ENCODE peak calls at places on chromosome 9, in ten cellular contexts. One of them, this sample, is unnamed.

GRCh38 chr9:136160321-136160938 is 41.8 kb upstream of the TMEM250 start:
- DNase-seq in PC-9: no peak
- DNase-seq in mesenchymal stem cell: no peak
- DNase-seq in heart right ventricle: no peak
- DNase-seq in pancreas: no peak
- DNase-seq in astrocyte: no peak
- DNase-seq in coronary artery: no peak
- DNase-seq in choroid plexus epithelial cell: no peak
- DNase-seq in ovary: no peak
- DNase-seq in IMR-90: no peak
- DNase-seq in this sample: no peak

GRCh38 chr9:111743275-111743674 is 51.5 kb downstream of the SHOC1 start:
- DNase-seq in PC-9: peak; percentile 91
- DNase-seq in mesenchymal stem cell: peak; percentile 65
- DNase-seq in heart right ventricle: no peak
- DNase-seq in pancreas: no peak
- DNase-seq in astrocyte: peak; percentile 73
- DNase-seq in coronary artery: no peak
- DNase-seq in choroid plexus epithelial cell: peak; percentile 71
- DNase-seq in ovary: no peak
- DNase-seq in IMR-90: peak; percentile 86
- DNase-seq in this sample: no peak

GRCh38 chr9:133184971-133185370 is 21.3 kb upstream of the GBGT1 start:
- DNase-seq in PC-9: peak; percentile 65
- DNase-seq in mesenchymal stem cell: peak; percentile 82
- DNase-seq in heart right ventricle: peak; percentile 68
- DNase-seq in pancreas: peak; percentile 42
- DNase-seq in astrocyte: peak; percentile 63
- DNase-seq in coronary artery: no peak
- DNase-seq in choroid plexus epithelial cell: peak; percentile 90
- DNase-seq in ovary: peak; percentile 58
- DNase-seq in IMR-90: peak; percentile 62
- DNase-seq in this sample: peak; percentile 38

GRCh38 chr9:30932226-30932625 is 1452.2 kb upstream of the ACO1 start:
- DNase-seq in PC-9: no peak
- DNase-seq in mesenchymal stem cell: no peak
- DNase-seq in heart right ventricle: no peak
- DNase-seq in pancreas: no peak
- DNase-seq in astrocyte: peak; percentile 1
- DNase-seq in coronary artery: no peak
- DNase-seq in choroid plexus epithelial cell: no peak
- DNase-seq in ovary: no peak
- DNase-seq in IMR-90: no peak
- DNase-seq in this sample: no peak

GRCh38 chr9:110468950-110469349 is 110.6 kb downstream of the SVEP1 start:
- DNase-seq in PC-9: no peak
- DNase-seq in mesenchymal stem cell: no peak
- DNase-seq in heart right ventricle: no peak
- DNase-seq in pancreas: no peak
- DNase-seq in astrocyte: no peak
- DNase-seq in coronary artery: no peak
- DNase-seq in choroid plexus epithelial cell: no peak
- DNase-seq in ovary: no peak
- DNase-seq in IMR-90: no peak
- DNase-seq in this sample: no peak

GRCh38 chr9:135513351-135513846 is 7.8 kb upstream of the LCN1 start:
- DNase-seq in PC-9: no peak
- DNase-seq in mesenchymal stem cell: no peak
- DNase-seq in heart right ventricle: no peak
- DNase-seq in pancreas: no peak
- DNase-seq in astrocyte: no peak
- DNase-seq in coronary artery: peak; percentile 56
- DNase-seq in choroid plexus epithelial cell: no peak
- DNase-seq in ovary: no peak
- DNase-seq in IMR-90: no peak
- DNase-seq in this sample: no peak

GRCh38 chr9:20898885-20899554 is 132.4 kb downstream of the HACD4 start:
- DNase-seq in PC-9: no peak
- DNase-seq in mesenchymal stem cell: peak; percentile 9
- DNase-seq in heart right ventricle: no peak
- DNase-seq in pancreas: no peak
- DNase-seq in astrocyte: peak; percentile 44
- DNase-seq in coronary artery: no peak
- DNase-seq in choroid plexus epithelial cell: peak; percentile 39
- DNase-seq in ovary: no peak
- DNase-seq in IMR-90: peak; percentile 16
- DNase-seq in this sample: no peak

GRCh38 chr9:71911908-71912325 is 478 bp downstream of the C9orf85 start:
- DNase-seq in PC-9: no peak
- DNase-seq in mesenchymal stem cell: no peak
- DNase-seq in heart right ventricle: no peak
- DNase-seq in pancreas: no peak
- DNase-seq in astrocyte: peak; percentile 64
- DNase-seq in coronary artery: no peak
- DNase-seq in choroid plexus epithelial cell: peak; percentile 77
- DNase-seq in ovary: no peak
- DNase-seq in IMR-90: peak; percentile 28
- DNase-seq in this sample: peak; percentile 33

GRCh38 chr9:109780453-109781033 is 545 bp downstream of the PALM2AKAP2 start:
- DNase-seq in PC-9: no peak
- DNase-seq in mesenchymal stem cell: peak; percentile 63
- DNase-seq in heart right ventricle: no peak
- DNase-seq in pancreas: no peak
- DNase-seq in astrocyte: peak; percentile 26
- DNase-seq in coronary artery: no peak
- DNase-seq in choroid plexus epithelial cell: peak; percentile 15
- DNase-seq in ovary: no peak
- DNase-seq in IMR-90: no peak
- DNase-seq in this sample: no peak

GRCh38 chr9:91894023-91894422 is 56.0 kb downstream of the ROR2 start:
- DNase-seq in PC-9: no peak
- DNase-seq in mesenchymal stem cell: no peak
- DNase-seq in heart right ventricle: no peak
- DNase-seq in pancreas: no peak
- DNase-seq in astrocyte: no peak
- DNase-seq in coronary artery: no peak
- DNase-seq in choroid plexus epithelial cell: no peak
- DNase-seq in ovary: no peak
- DNase-seq in IMR-90: no peak
- DNase-seq in this sample: no peak

GRCh38 chr9:133714606-133715294 is 23.4 kb downstream of the SARDH start:
- DNase-seq in PC-9: no peak
- DNase-seq in mesenchymal stem cell: peak; percentile 95
- DNase-seq in heart right ventricle: no peak
- DNase-seq in pancreas: no peak
- DNase-seq in astrocyte: peak; percentile 74
- DNase-seq in coronary artery: no peak
- DNase-seq in choroid plexus epithelial cell: peak; percentile 91
- DNase-seq in ovary: peak; percentile 85
- DNase-seq in IMR-90: peak; percentile 84
- DNase-seq in this sample: no peak

GRCh38 chr9:114746591-114746990 is 59.2 kb downstream of the TNFSF15 start:
- DNase-seq in PC-9: no peak
- DNase-seq in mesenchymal stem cell: no peak
- DNase-seq in heart right ventricle: no peak
- DNase-seq in pancreas: no peak
- DNase-seq in astrocyte: no peak
- DNase-seq in coronary artery: no peak
- DNase-seq in choroid plexus epithelial cell: no peak
- DNase-seq in ovary: no peak
- DNase-seq in IMR-90: no peak
- DNase-seq in this sample: peak; percentile 30

GRCh38 chr9:89888677-89889076 is 283.9 kb downstream of the GADD45G start:
- DNase-seq in PC-9: no peak
- DNase-seq in mesenchymal stem cell: no peak
- DNase-seq in heart right ventricle: no peak
- DNase-seq in pancreas: no peak
- DNase-seq in astrocyte: no peak
- DNase-seq in coronary artery: no peak
- DNase-seq in choroid plexus epithelial cell: no peak
- DNase-seq in ovary: no peak
- DNase-seq in IMR-90: no peak
- DNase-seq in this sample: no peak

DNA sequence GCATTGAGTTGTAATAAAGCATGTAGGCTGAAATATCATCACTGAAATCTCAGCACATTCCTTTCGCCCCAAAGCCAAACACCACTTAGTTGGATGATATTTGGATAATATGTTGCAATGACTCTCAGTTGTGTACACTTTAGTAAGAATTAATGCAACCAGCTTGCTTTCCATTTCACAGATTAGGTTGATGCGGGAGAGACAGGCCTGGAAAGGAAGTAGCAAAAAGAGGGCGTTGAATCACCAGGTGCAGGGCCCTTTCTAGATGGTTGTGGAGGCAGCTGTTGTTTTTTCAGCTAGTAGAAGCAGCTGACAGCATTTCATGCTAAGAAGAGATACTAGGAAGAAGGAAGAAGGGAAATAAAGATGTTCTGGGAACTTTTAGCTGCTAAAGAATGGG is 30.9 kb downstream of the DMRT3 start:
- DNase-seq in PC-9: no peak
- DNase-seq in mesenchymal stem cell: no peak
- DNase-seq in heart right ventricle: no peak
- DNase-seq in pancreas: no peak
- DNase-seq in astrocyte: no peak
- DNase-seq in coronary artery: no peak
- DNase-seq in choroid plexus epithelial cell: no peak
- DNase-seq in ovary: no peak
- DNase-seq in IMR-90: no peak
- DNase-seq in this sample: no peak
- H3K4me3 ChIP-seq in PC-9: no peak overlapping the region
- H3K4me3 ChIP-seq in mesenchymal stem cell: no peak overlapping the region
- H3K4me3 ChIP-seq in heart right ventricle: no peak overlapping the region
- H3K4me3 ChIP-seq in pancreas: no peak overlapping the region
- H3K4me3 ChIP-seq in astrocyte: no peak overlapping the region
- H3K4me3 ChIP-seq in coronary artery: no peak overlapping the region
- H3K4me3 ChIP-seq in choroid plexus epithelial cell: no peak overlapping the region
- H3K4me3 ChIP-seq in ovary: no peak overlapping the region
- H3K4me3 ChIP-seq in IMR-90: no peak overlapping the region
- H3K4me3 ChIP-seq in this sample: no peak overlapping the region

GRCh38 chr9:14910178-14910805 is at the start of gene FREM1:
- DNase-seq in PC-9: no peak
- DNase-seq in mesenchymal stem cell: peak; percentile 65
- DNase-seq in heart right ventricle: peak; percentile 25
- DNase-seq in pancreas: peak; percentile 24
- DNase-seq in astrocyte: no peak
- DNase-seq in coronary artery: peak; percentile 74
- DNase-seq in choroid plexus epithelial cell: peak; percentile 27
- DNase-seq in ovary: peak; percentile 23
- DNase-seq in IMR-90: no peak
- DNase-seq in this sample: no peak
- H3K4me3 ChIP-seq in PC-9: no peak within 1 kb of the TSS
- H3K4me3 ChIP-seq in mesenchymal stem cell: no peak within 1 kb of the TSS
- H3K4me3 ChIP-seq in heart right ventricle: peak within 1 kb of the TSS; percentile 43
- H3K4me3 ChIP-seq in pancreas: peak within 1 kb of the TSS; percentile 33
- H3K4me3 ChIP-seq in astrocyte: no peak within 1 kb of the TSS
- H3K4me3 ChIP-seq in coronary artery: peak within 1 kb of the TSS; percentile 71
- H3K4me3 ChIP-seq in choroid plexus epithelial cell: peak within 1 kb of the TSS; percentile 29
- H3K4me3 ChIP-seq in ovary: peak within 1 kb of the TSS; percentile 43
- H3K4me3 ChIP-seq in IMR-90: no peak within 1 kb of the TSS
- H3K4me3 ChIP-seq in this sample: no peak within 1 kb of the TSS

GRCh38 chr9:131762356-131762932 is 22.6 kb upstream of the RAPGEF1 start:
- DNase-seq in PC-9: no peak
- DNase-seq in mesenchymal stem cell: peak; percentile 61
- DNase-seq in heart right ventricle: peak; percentile 53
- DNase-seq in pancreas: peak; percentile 80
- DNase-seq in astrocyte: no peak
- DNase-seq in coronary artery: no peak
- DNase-seq in choroid plexus epithelial cell: peak; percentile 60
- DNase-seq in ovary: peak; percentile 78
- DNase-seq in IMR-90: peak; percentile 29
- DNase-seq in this sample: no peak
- H3K4me3 ChIP-seq in PC-9: no peak overlapping the region
- H3K4me3 ChIP-seq in mesenchymal stem cell: no peak overlapping the region
- H3K4me3 ChIP-seq in heart right ventricle: no peak overlapping the region
- H3K4me3 ChIP-seq in pancreas: no peak overlapping the region
- H3K4me3 ChIP-seq in astrocyte: no peak overlapping the region
- H3K4me3 ChIP-seq in coronary artery: no peak overlapping the region
- H3K4me3 ChIP-seq in choroid plexus epithelial cell: no peak overlapping the region
- H3K4me3 ChIP-seq in ovary: no peak overlapping the region
- H3K4me3 ChIP-seq in IMR-90: no peak overlapping the region
- H3K4me3 ChIP-seq in this sample: no peak overlapping the region

DNA sequence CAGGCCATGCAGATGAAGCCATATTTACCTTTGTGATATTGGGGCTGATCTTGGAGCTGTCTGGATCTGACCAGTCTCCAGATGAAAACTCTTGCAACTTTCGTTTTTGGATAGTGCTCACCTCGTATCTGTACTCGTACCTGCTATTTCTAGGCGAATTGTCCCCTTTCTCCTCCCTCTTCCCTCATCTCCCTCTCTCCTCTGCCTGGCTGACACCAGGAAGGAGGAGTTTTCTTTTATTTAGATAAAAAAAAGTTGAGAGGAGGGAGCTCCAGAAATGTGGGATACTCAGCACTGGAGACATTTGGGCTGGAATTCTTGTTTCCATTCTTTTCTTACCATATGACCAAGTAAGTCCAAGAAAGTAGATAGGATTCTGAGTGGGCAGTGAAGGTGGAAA is 54.6 kb upstream of the ABL1 start:
- DNase-seq in PC-9: no peak
- DNase-seq in mesenchymal stem cell: no peak
- DNase-seq in heart right ventricle: no peak
- DNase-seq in pancreas: no peak
- DNase-seq in astrocyte: no peak
- DNase-seq in coronary artery: no peak
- DNase-seq in choroid plexus epithelial cell: no peak
- DNase-seq in ovary: no peak
- DNase-seq in IMR-90: no peak
- DNase-seq in this sample: no peak
- H3K4me3 ChIP-seq in PC-9: no peak overlapping the region
- H3K4me3 ChIP-seq in mesenchymal stem cell: no peak overlapping the region
- H3K4me3 ChIP-seq in heart right ventricle: peak overlapping the region; percentile 43
- H3K4me3 ChIP-seq in pancreas: no peak overlapping the region
- H3K4me3 ChIP-seq in astrocyte: no peak overlapping the region
- H3K4me3 ChIP-seq in coronary artery: peak overlapping the region; percentile 63
- H3K4me3 ChIP-seq in choroid plexus epithelial cell: peak overlapping the region; percentile 10
- H3K4me3 ChIP-seq in ovary: peak overlapping the region; percentile 41
- H3K4me3 ChIP-seq in IMR-90: peak overlapping the region; percentile 39
- H3K4me3 ChIP-seq in this sample: no peak overlapping the region

GRCh38 chr9:126160067-126160853 is 166.4 kb upstream of the MVB12B start:
- DNase-seq in PC-9: no peak
- DNase-seq in mesenchymal stem cell: no peak
- DNase-seq in heart right ventricle: no peak
- DNase-seq in pancreas: no peak
- DNase-seq in astrocyte: no peak
- DNase-seq in coronary artery: no peak
- DNase-seq in choroid plexus epithelial cell: no peak
- DNase-seq in ovary: no peak
- DNase-seq in IMR-90: no peak
- DNase-seq in this sample: no peak
- H3K4me3 ChIP-seq in PC-9: no peak overlapping the region
- H3K4me3 ChIP-seq in mesenchymal stem cell: no peak overlapping the region
- H3K4me3 ChIP-seq in heart right ventricle: no peak overlapping the region
- H3K4me3 ChIP-seq in pancreas: no peak overlapping the region
- H3K4me3 ChIP-seq in astrocyte: no peak overlapping the region
- H3K4me3 ChIP-seq in coronary artery: no peak overlapping the region
- H3K4me3 ChIP-seq in choroid plexus epithelial cell: no peak overlapping the region
- H3K4me3 ChIP-seq in ovary: no peak overlapping the region
- H3K4me3 ChIP-seq in IMR-90: no peak overlapping the region
- H3K4me3 ChIP-seq in this sample: no peak overlapping the region

GRCh38 chr9:75960561-75960960 is 70.1 kb downstream of the PCSK5 start:
- DNase-seq in PC-9: no peak
- DNase-seq in mesenchymal stem cell: no peak
- DNase-seq in heart right ventricle: no peak
- DNase-seq in pancreas: no peak
- DNase-seq in astrocyte: no peak
- DNase-seq in coronary artery: no peak
- DNase-seq in choroid plexus epithelial cell: no peak
- DNase-seq in ovary: peak; percentile 21
- DNase-seq in IMR-90: no peak
- DNase-seq in this sample: no peak
- H3K4me3 ChIP-seq in PC-9: no peak overlapping the region
- H3K4me3 ChIP-seq in mesenchymal stem cell: no peak overlapping the region
- H3K4me3 ChIP-seq in heart right ventricle: no peak overlapping the region
- H3K4me3 ChIP-seq in pancreas: no peak overlapping the region
- H3K4me3 ChIP-seq in astrocyte: no peak overlapping the region
- H3K4me3 ChIP-seq in coronary artery: no peak overlapping the region
- H3K4me3 ChIP-seq in choroid plexus epithelial cell: no peak overlapping the region
- H3K4me3 ChIP-seq in ovary: no peak overlapping the region
- H3K4me3 ChIP-seq in IMR-90: no peak overlapping the region
- H3K4me3 ChIP-seq in this sample: no peak overlapping the region